ENCODE peak calls at places on chromosomes 7 and 10, in five cellular contexts. L, O, Q, X and B are unnamed samples.

GRCh38 chr7:105530546-105530945 is 1.5 kb upstream of the RINT1 start:
- DNase-seq in L (no peak), O (no peak), Q (no peak), X (no peak), B (no peak)

GRCh38 chr10:71088054-71088453 is 124.3 kb upstream of the UNC5B start:
- DNase-seq in L (no peak), O (no peak), Q (no peak), X (no peak), B (no peak)

GRCh38 chr7:25666671-25667060 is 438.4 kb upstream of the NPVF start:
- DNase-seq in L (no peak), O (no peak), Q (no peak), X (no peak), B (no peak)

GRCh38 chr10:102302611-102303010 is 57.3 kb downstream of the GBF1 start:
- DNase-seq in L (no peak), O (no peak), Q (no peak), X (no peak), B (no peak)

GRCh38 chr10:3784510-3785250 is at the start of gene KLF6:
- DNase-seq in L (peak), O (no peak), Q (no peak), X (no peak), B (peak)

GRCh38 chr7:12802070-12802469 is 114.6 kb downstream of the ARL4A start:
- DNase-seq in L (peak), O (no peak), Q (no peak), X (no peak), B (no peak)

GRCh38 chr7:134892002-134892693 is 94.2 kb upstream of the AGBL3 start:
- DNase-seq in L (no peak), O (no peak), Q (no peak), X (no peak), B (no peak)

GRCh38 chr10:35056686-35057085 is 33.5 kb downstream of the CUL2 start:
- DNase-seq in L (no peak), O (no peak), Q (no peak), X (no peak), B (no peak)

GRCh38 chr7:140229591-140230516 is 53.1 kb upstream of the KDM7A start:
- DNase-seq in L (no peak), O (peak), Q (no peak), X (peak), B (no peak)

GRCh38 chr10:6669269-6669859 is 89.3 kb upstream of the PRKCQ start:
- DNase-seq in L (peak), O (peak), Q (peak), X (no peak), B (no peak)

GRCh38 chr7:37510043-37510634 is 61.5 kb upstream of the ELMO1 start:
- DNase-seq in L (peak), O (peak), Q (no peak), X (no peak), B (no peak)

GRCh38 chr7:137597856-137598255 is 248.9 kb downstream of the DGKI start:
- DNase-seq in L (no peak), O (no peak), Q (no peak), X (no peak), B (no peak)

GRCh38 chr7:52501696-52502095 is 533.7 kb upstream of the POM121L12 start:
- DNase-seq in L (no peak), O (no peak), Q (no peak), X (no peak), B (no peak)

GRCh38 chr7:66283003-66283920 is 78.1 kb downstream of the TPST1 start:
- DNase-seq in L (no peak), O (no peak), Q (peak), X (no peak), B (no peak)

GRCh38 chr10:84095821-84096497 is 43.4 kb upstream of the GHITM start:
- DNase-seq in L (no peak), O (no peak), Q (no peak), X (no peak), B (no peak)

GRCh38 chr7:102170417-102170970 is 116.2 kb upstream of the SH2B2 start:
- DNase-seq in L (no peak), O (no peak), Q (no peak), X (no peak), B (no peak)